ENCODE peak calls at places on chromosomes 7 and 10, in ten cellular contexts. R, T, B, H, A, G, C, L, W and X are unnamed samples.
A peak's percentile ranks its signal among the peaks of the same experiment; 100 is the strongest.

GRCh38 chr10:132281915-132282666 is 25.7 kb downstream of the STK32C start:
- DNase-seq in T (peak; percentile 59), H (no peak), R (no peak), C (no peak), L (no peak), G (no peak), B (no peak), W (peak; percentile 40), A (no peak), X (no peak)

GRCh38 chr7:7770228-7770627 is 51.8 kb upstream of the RPA3 start:
- DNase-seq in G (no peak), W (no peak), C (no peak), T (no peak), A (no peak), B (no peak), L (no peak), R (no peak), H (no peak), X (no peak)

GRCh38 chr7:101865031-101865824 is 47.8 kb downstream of the CUX1 start:
- DNase-seq in G (peak; percentile 28), H (no peak), T (no peak), C (no peak), A (no peak), B (no peak), R (no peak), W (no peak), L (no peak), X (no peak)

GRCh38 chr7:149771199-149771636 is 2.2 kb downstream of the ZNF467 start:
- DNase-seq in W (no peak), T (peak; percentile 90), A (peak; percentile 67), L (no peak), R (no peak), B (peak; percentile 34), H (peak; percentile 38), C (no peak), G (no peak), X (no peak)

GRCh38 chr10:29555746-29556481 is 78.9 kb downstream of the SVIL start:
- DNase-seq in H (no peak), G (no peak), R (no peak), W (no peak), C (no peak), T (no peak), A (no peak), B (no peak), L (peak; percentile 33), X (no peak)

GRCh38 chr7:50339990-50340500 is 35.5 kb downstream of the IKZF1 start:
- DNase-seq in H (no peak), T (peak; percentile 83), A (no peak), L (no peak), W (no peak), B (no peak), C (peak; percentile 80), R (peak; percentile 91), G (no peak), X (peak; percentile 78)

GRCh38 chr10:34918060-34918840 is 103.2 kb upstream of the PARD3 start:
- DNase-seq in B (no peak), H (no peak), G (no peak), W (no peak), A (no peak), L (no peak), R (no peak), C (no peak), T (peak; percentile 3), X (no peak)

GRCh38 chr7:47405921-47406765 is 175.8 kb downstream of the TNS3 start:
- DNase-seq in R (no peak), L (no peak), H (peak; percentile 85), B (peak; percentile 93), G (peak; percentile 88), A (peak; percentile 91), W (peak; percentile 90), C (no peak), T (no peak), X (no peak)

GRCh38 chr7:128120116-128120515 is 88.9 kb upstream of the LRRC4 start:
- DNase-seq in C (no peak), T (peak; percentile 37), A (no peak), H (no peak), G (no peak), R (no peak), W (no peak), B (no peak), L (no peak), X (no peak)

GRCh38 chr7:329691-330281 is 39.8 kb downstream of the FOXL3 start:
- DNase-seq in C (no peak), R (no peak), A (peak; percentile 14), G (no peak), T (no peak), H (no peak), W (no peak), L (no peak), B (peak; percentile 68), X (no peak)
- TF ChIP-seq POLR2A in C (no peak), R (no peak), A (no peak), G (peak; percentile 19), T (no peak), H (no peak), W (no peak), L (no peak), B (no peak), X (no peak)

DNA sequence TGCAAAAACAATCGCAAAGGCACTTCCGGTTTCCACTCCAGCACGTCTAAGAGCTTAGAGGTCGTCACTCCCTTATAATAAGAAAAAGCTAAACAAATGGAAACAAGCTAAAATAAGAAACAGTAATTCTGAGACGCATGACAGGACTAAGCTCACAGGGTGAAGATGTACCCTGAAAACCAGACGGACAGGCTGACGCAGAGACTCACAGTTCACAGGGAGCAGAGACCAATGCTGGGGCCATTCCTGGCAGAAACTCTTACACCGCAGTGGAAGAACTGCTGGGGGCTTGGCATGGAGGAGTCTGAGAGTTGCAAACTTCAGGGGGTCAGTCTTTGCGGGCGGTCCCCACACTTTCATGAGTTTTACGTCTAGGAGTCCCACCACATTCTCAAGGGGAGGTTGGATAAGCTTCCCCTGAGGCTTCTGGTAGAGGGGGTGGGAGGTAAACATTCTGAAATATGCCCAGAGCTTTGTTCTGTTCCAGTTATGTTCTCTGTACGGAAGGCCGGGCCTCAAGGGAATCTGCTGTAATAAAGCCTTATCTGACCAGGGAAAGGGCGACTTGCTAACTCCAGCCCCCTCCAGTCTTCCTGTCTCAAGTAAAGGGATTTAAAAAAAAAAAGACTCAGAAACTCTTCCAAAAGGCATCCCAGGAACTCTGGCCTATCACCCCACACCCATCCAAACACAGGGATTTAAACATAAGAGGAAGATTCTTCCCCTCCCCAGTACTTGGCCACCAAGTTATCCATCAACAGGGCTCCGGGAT is 47.8 kb downstream of the BRI3 start:
- DNase-seq in H (no peak), A (no peak), W (no peak), R (no peak), C (no peak), G (no peak), L (no peak), B (no peak), T (no peak), X (no peak)
- TF ChIP-seq POLR2A in H (no peak), A (no peak), W (no peak), R (no peak), C (no peak), G (no peak), L (no peak), B (no peak), T (no peak), X (no peak)

GRCh38 chr10:121595806-121596667 is 2.2 kb downstream of the FGFR2 start:
- DNase-seq in H (peak; percentile 37), T (no peak), L (no peak), B (no peak), G (peak; percentile 52), R (no peak), W (no peak), C (no peak), A (peak; percentile 22), X (no peak)
- TF ChIP-seq POLR2A in H (no peak), T (no peak), L (no peak), B (no peak), G (no peak), R (no peak), W (no peak), C (no peak), A (no peak), X (no peak)

DNA sequence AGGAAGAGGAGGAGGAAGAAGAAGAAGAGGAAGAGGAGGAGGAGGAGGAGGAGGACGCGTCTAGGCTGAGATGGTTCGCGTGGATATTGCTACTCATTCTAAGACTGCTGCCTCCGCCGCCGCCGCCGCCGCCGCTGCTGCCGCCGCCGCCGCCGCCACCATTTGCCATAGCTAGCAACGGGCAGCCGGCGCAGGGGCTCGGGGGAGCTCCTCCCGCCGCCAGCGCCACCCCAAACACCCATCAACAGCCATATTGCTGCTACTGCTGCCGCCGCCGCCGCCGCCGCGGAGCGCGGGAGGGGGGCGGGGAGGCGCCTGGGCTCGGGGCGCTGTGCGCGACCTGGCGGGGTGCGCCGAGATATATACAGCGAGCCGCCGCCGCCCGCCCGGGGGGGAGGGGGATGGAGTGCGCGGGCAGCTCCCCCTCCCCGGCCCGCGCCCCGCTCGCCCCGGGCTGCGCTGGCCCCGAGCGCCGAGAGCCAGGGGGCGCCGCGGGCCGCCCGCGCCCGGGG is at the start of gene KCNMA1:
- DNase-seq in T (peak; percentile 83), B (no peak), L (peak; percentile 76), C (no peak), G (peak; percentile 83), W (no peak), A (peak; percentile 34), R (no peak), H (peak; percentile 56), X (no peak)
- TF ChIP-seq POLR2A in T (no peak), B (no peak), L (no peak), C (no peak), G (no peak), W (peak; percentile 30), A (no peak), R (no peak), H (peak; percentile 61), X (no peak)

DNA sequence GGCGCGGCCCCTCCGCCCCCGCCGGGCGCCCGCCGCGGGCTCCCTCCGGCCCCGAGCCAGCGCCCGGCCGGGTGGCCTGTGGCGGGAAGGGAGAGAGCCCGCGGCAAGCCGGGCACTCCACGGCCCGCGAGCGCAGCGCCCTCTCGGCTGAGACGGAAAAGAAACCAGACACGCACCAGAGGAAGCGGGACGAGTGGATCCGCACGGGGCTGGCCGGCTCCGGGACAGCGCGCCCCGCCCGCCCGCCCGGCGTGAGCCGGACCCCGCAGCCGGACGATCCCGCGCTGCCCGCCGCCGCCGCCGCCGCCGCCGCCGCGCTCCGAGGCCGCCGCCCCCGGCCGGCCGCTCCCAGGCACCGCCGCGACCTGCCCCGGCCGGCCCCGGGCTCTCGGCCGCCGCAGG is 300 bp downstream of the ARHGAP21 start:
- DNase-seq in T (peak; percentile 87), B (peak; percentile 41), A (peak; percentile 41), G (peak; percentile 66), L (no peak), C (peak; percentile 38), W (peak; percentile 68), R (no peak), H (no peak), X (no peak)
- TF ChIP-seq POLR2A in T (no peak), B (no peak), A (no peak), G (no peak), L (no peak), C (no peak), W (no peak), R (no peak), H (no peak), X (no peak)